ENCODE peak calls at places on chromosomes 5 and 9, in six cellular contexts. B is astrocyte, Q is H1, I is neural progenitor cell, V is OCI-LY7, K is PC-3. T is an unnamed sample.

GRCh38 chr5:5483350-5483749 is 60.9 kb downstream of the ICE1 start:
- DNase-seq in I (no peak), K (no peak), B (no peak), V (no peak), Q (no peak), T (no peak)

GRCh38 chr9:76255781-76256455 is 138.3 kb downstream of the RFK start:
- DNase-seq in V (no peak), K (no peak), B (peak), I (no peak), Q (no peak), T (peak)

GRCh38 chr9:132160802-132161742 is 786 bp upstream of the NTNG2 start:
- DNase-seq in V (peak), K (peak), B (peak), Q (no peak), I (peak), T (peak)

GRCh38 chr5:180618830-180619562 is 27.7 kb upstream of the SCGB3A1 start:
- DNase-seq in V (no peak), I (peak), Q (peak), B (peak), K (no peak), T (peak)

GRCh38 chr5:39014544-39014943 is 59.7 kb downstream of the RICTOR start:
- DNase-seq in B (peak), K (no peak), V (no peak), I (no peak), Q (no peak), T (peak)

GRCh38 chr9:21919377-21920362 is 74.5 kb downstream of the CDKN2A start:
- DNase-seq in B (peak), I (no peak), K (peak), Q (no peak), V (peak), T (no peak)

GRCh38 chr5:169576181-169576598 is 7.4 kb upstream of the SPDL1 start:
- DNase-seq in K (peak), B (peak), Q (no peak), I (no peak), V (no peak), T (peak)

GRCh38 chr9:87665516-87665915 is 60.4 kb upstream of the CTSL start:
- DNase-seq in V (no peak), Q (no peak), K (no peak), B (no peak), I (no peak), T (no peak)

GRCh38 chr5:61563401-61563800 is 231.3 kb downstream of the ZSWIM6 start:
- DNase-seq in B (peak), V (no peak), K (no peak), I (no peak), Q (no peak), T (no peak)

GRCh38 chr5:74143724-74144330 is 496.7 kb downstream of the ENC1 start:
- DNase-seq in B (no peak), K (no peak), Q (no peak), V (no peak), I (no peak), T (no peak)

GRCh38 chr9:20722221-20722620 is 38.2 kb downstream of the FOCAD start:
- DNase-seq in Q (no peak), I (no peak), K (no peak), B (no peak), V (no peak), T (no peak)

GRCh38 chr9:132755096-132755495 is 84.8 kb downstream of the GTF3C4 start:
- DNase-seq in V (no peak), B (no peak), Q (no peak), K (no peak), I (no peak), T (no peak)

GRCh38 chr5:407801-408268 is 35.1 kb upstream of the EXOC3 start:
- DNase-seq in K (peak), V (no peak), Q (no peak), B (no peak), I (no peak), T (no peak)

GRCh38 chr5:148523139-148523538 is 131.2 kb downstream of the HTR4 start:
- DNase-seq in V (no peak), K (peak), B (no peak), Q (peak), I (peak), T (no peak)

GRCh38 chr5:122195784-122196394 is 66.5 kb downstream of the ZNF474 start:
- DNase-seq in K (peak), I (peak), V (peak), Q (peak), B (no peak), T (no peak)

GRCh38 chr9:16720386-16720785 is 150.1 kb downstream of the BNC2 start:
- DNase-seq in V (no peak), Q (no peak), K (peak), B (peak), I (no peak), T (no peak)

GRCh38 chr9:108683245-108683644 is 172.5 kb downstream of the ACTL7B start:
- DNase-seq in Q (no peak), K (no peak), V (no peak), I (no peak), B (no peak), T (no peak)

GRCh38 chr9:73006986-73007385 is 54.1 kb upstream of the ALDH1A1 start:
- DNase-seq in K (no peak), I (no peak), V (no peak), B (no peak), Q (no peak), T (no peak)

GRCh38 chr5:158979749-158980521 is 119.8 kb downstream of the EBF1 start:
- DNase-seq in K (peak), I (peak), V (no peak), B (peak), Q (no peak), T (peak)

GRCh38 chr5:38576442-38576841 is 20.0 kb upstream of the LIFR start:
- DNase-seq in B (no peak), V (no peak), I (no peak), K (peak), Q (no peak), T (no peak)

GRCh38 chr5:7926296-7926695 is 57.3 kb downstream of the MTRR start:
- DNase-seq in V (no peak), K (peak), I (no peak), Q (no peak), B (peak), T (peak)

GRCh38 chr5:169914766-169915165 is 65.5 kb downstream of the INSYN2B start:
- DNase-seq in I (peak), Q (no peak), B (peak), V (no peak), K (no peak), T (no peak)

GRCh38 chr5:17378346-17378984 is 119.6 kb upstream of the TAF11L2 start:
- DNase-seq in K (peak), V (no peak), Q (no peak), I (no peak), B (peak), T (no peak)

GRCh38 chr5:150565868-150566267 is 57.9 kb downstream of the NDST1 start:
- DNase-seq in K (no peak), V (no peak), Q (no peak), I (no peak), B (no peak), T (no peak)

GRCh38 chr5:174491265-174491664 is 233.1 kb upstream of the MSX2 start:
- DNase-seq in K (no peak), I (no peak), V (no peak), B (no peak), Q (no peak), T (no peak)

GRCh38 chr9:83199240-83199639 is 136.3 kb upstream of the RASEF start:
- DNase-seq in I (peak), V (no peak), B (peak), K (peak), Q (no peak), T (peak)

GRCh38 chr9:124622882-124623281 is 115.7 kb upstream of the NR5A1 start:
- DNase-seq in I (no peak), V (no peak), K (no peak), Q (no peak), B (no peak), T (no peak)

GRCh38 chr5:91332267-91333044 is 50.7 kb downstream of the ARRDC3 start:
- DNase-seq in B (peak), V (no peak), K (peak), Q (no peak), I (no peak), T (no peak)

GRCh38 chr5:170552486-170553122 is 48.8 kb downstream of the KCNIP1 start:
- DNase-seq in I (peak), B (peak), Q (no peak), V (no peak), K (no peak), T (peak)

GRCh38 chr5:81019748-81020147 is 59.6 kb downstream of the RASGRF2 start:
- DNase-seq in Q (no peak), K (no peak), B (no peak), I (no peak), V (no peak), T (no peak)

GRCh38 chr5:89735108-89735507 is 674.4 kb downstream of the CETN3 start:
- DNase-seq in I (no peak), Q (no peak), V (no peak), B (peak), K (no peak), T (no peak)

GRCh38 chr9:5326893-5327548 is 12.7 kb downstream of the RLN1 start:
- DNase-seq in B (no peak), Q (peak), V (no peak), I (peak), K (no peak), T (no peak)

GRCh38 chr5:151078490-151079262 is 2.2 kb downstream of the TNIP1 start:
- DNase-seq in V (peak), B (no peak), I (no peak), Q (no peak), K (no peak), T (no peak)

GRCh38 chr9:115296831-115297565 is 179.0 kb upstream of the TNC start:
- DNase-seq in I (no peak), K (peak), Q (no peak), V (no peak), B (peak), T (no peak)

GRCh38 chr5:55638455-55638854 is 73.7 kb downstream of the SLC38A9 start:
- DNase-seq in V (no peak), B (peak), K (peak), I (no peak), Q (no peak), T (no peak)

GRCh38 chr5:154285661-154286408 is 95.3 kb downstream of the GALNT10 start:
- DNase-seq in K (peak), I (peak), B (peak), V (no peak), Q (no peak), T (no peak)

DNA sequence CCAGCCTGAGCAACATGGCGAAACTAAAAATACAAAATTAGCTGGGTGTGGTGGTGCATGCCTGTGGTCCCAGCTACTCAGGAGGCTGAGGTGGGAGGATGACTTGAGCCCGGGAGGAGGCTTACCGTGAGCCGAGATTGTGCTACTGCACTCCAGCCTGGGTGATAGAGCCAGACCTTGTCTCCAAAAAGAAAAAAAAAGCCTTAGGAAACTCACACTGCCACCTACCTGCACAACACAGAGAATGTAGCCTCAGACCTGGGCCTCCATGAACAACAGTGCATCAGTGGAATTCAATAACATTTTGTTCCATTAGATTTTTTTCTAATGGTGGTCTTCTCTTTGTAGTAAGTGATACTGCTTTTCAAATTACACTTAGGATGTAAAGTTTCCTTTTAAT is 63.8 kb upstream of the RARS1 start:
- DNase-seq in I (no peak), V (no peak), Q (no peak), K (peak), B (no peak), T (no peak)
- TF ChIP-seq CTCF in I (peak), V (peak), Q (peak), K (peak), B (peak), T (no peak)

GRCh38 chr9:34996181-34996904 is 6.8 kb downstream of the DNAJB5 start:
- DNase-seq in V (no peak), K (no peak), Q (no peak), I (no peak), B (no peak), T (no peak)
- H3K27ac ChIP-seq in V (no peak), K (no peak), Q (no peak), I (no peak), B (no peak), T (peak)

GRCh38 chr9:126992427-126992826 is 77.8 kb downstream of the RALGPS1 start:
- DNase-seq in V (no peak), K (no peak), I (no peak), B (no peak), Q (no peak), T (no peak)

GRCh38 chr9:126991170-126991569 is 76.6 kb downstream of the RALGPS1 start:
- DNase-seq in K (no peak), V (no peak), Q (no peak), B (no peak), I (no peak), T (no peak)

GRCh38 chr9:126988857-126989256 is 74.3 kb downstream of the RALGPS1 start:
- DNase-seq in K (no peak), I (no peak), V (no peak), B (no peak), Q (no peak), T (no peak)

GRCh38 chr9:126986506-126986951 is 71.9 kb downstream of the RALGPS1 start:
- DNase-seq in V (no peak), K (peak), Q (no peak), B (no peak), I (no peak), T (no peak)

DNA sequence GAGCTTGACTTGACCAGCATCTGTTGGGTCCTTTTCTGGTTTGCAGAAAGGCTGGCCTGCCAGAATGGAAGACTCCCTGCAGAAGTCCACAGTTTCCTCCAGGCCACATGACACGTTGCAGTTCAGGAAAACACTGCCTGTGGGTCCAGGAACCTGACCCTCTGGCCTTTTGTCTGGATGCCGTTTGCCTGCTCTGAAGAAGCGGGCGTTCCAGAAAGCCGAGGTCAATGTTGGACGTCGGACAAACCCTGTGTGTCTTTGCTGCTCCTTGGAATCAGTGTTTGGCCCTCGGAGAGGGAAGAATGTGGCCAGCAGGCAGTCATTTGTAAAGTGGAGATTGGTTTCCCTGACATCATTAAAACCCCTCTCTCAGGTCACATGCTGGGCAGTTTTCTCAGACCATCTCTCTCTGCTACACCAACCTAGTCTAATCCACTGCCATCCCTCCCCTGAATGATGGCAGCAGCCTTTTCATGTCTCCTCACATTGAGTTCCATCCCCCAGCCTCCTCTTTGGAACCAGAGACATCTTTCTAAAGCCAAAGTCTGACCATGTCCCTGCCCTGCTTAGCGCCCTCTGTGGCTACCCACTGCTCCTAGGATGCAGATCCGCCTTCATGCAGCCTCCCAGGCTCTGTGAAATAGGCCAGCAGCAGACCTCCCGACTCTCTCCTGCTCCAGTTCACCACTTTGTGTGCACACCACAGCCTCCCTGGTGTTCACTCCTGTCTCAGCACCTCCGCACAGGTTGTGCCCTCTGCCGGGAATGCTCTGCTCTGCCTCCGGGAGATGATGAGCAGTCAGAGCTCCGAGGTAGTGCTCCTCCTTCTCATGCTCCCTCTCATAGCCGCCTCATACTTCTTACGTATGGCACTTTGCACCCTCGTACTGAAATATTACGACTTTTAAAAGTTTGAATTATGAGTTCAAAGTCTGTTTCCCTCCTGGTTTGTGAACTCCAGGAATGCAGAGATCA is 75.6 kb downstream of the RALGPS1 start:
- DNase-seq in I (peak), B (no peak), K (no peak), V (no peak), Q (no peak), T (no peak)
- H2AFZ ChIP-seq in I (no peak), B (no peak), K (no peak), V (no peak), Q (no peak), T (no peak)

GRCh38 chr5:138665261-138665660 is 88.0 kb upstream of the CTNNA1 start:
- DNase-seq in V (no peak), Q (no peak), I (no peak), B (no peak), K (no peak), T (no peak)
- TF ChIP-seq CTCF in V (no peak), Q (no peak), I (no peak), B (no peak), K (no peak), T (no peak)

DNA sequence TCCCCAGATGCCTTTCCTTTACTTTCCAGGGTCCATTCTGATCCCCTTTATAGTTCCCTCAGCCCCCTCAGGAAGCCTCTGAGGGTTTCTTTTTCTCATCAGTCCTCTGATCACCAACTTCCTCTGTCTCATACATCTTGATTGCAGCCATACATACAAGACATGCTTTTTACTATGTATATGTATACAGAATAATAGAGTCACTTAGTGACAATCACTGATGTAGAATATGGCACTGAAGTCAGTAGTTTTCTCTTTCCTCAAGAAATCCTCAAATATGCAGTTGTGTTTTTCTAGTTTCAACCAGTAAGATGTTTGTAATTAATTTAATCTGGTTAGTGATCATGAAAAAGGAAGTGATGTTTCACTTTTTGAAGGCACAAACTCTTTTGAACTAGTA is 364.1 kb downstream of the MAN2A1 start:
- DNase-seq in V (peak), B (no peak), K (no peak), Q (no peak), I (no peak), T (peak)
- H3K27ac ChIP-seq in V (peak), B (no peak), K (no peak), Q (no peak), I (no peak), T (no peak)

GRCh38 chr5:72284674-72285424 is 35.2 kb downstream of the MRPS27 start:
- DNase-seq in K (no peak), Q (no peak), B (no peak), I (no peak), V (peak), T (peak)
- H2AFZ ChIP-seq in K (no peak), Q (no peak), B (no peak), I (no peak), V (no peak), T (no peak)